ENCODE peak calls at places on chromosomes 5 and 9, in eight cellular contexts. One of them, this sample, is unnamed.

GRCh38 chr5:172920447-172920849 is 38.8 kb upstream of the RPL26L1 start:
- DNase-seq in lower lobe of right lung: no peak
- DNase-seq in foreskin fibroblast: peak
- DNase-seq in cardiac muscle cell: peak
- DNase-seq in body of pancreas: no peak
- DNase-seq in left ventricle myocardium inferior: no peak
- DNase-seq in astrocyte of the spinal cord: peak
- DNase-seq in colonic mucosa: no peak
- DNase-seq in this sample: peak

GRCh38 chr9:122314193-122314592 is 49.5 kb downstream of the MRRF start:
- DNase-seq in body of pancreas: no peak
- DNase-seq in foreskin fibroblast: no peak
- DNase-seq in lower lobe of right lung: no peak
- DNase-seq in left ventricle myocardium inferior: no peak
- DNase-seq in cardiac muscle cell: no peak
- DNase-seq in astrocyte of the spinal cord: no peak
- DNase-seq in colonic mucosa: no peak
- DNase-seq in this sample: no peak

GRCh38 chr5:72290356-72291133 is 29.5 kb downstream of the MRPS27 start:
- DNase-seq in foreskin fibroblast: no peak
- DNase-seq in left ventricle myocardium inferior: no peak
- DNase-seq in lower lobe of right lung: no peak
- DNase-seq in colonic mucosa: no peak
- DNase-seq in body of pancreas: no peak
- DNase-seq in cardiac muscle cell: no peak
- DNase-seq in astrocyte of the spinal cord: peak
- DNase-seq in this sample: no peak

GRCh38 chr5:172411423-172412111 is 42.8 kb downstream of the SH3PXD2B start:
- DNase-seq in colonic mucosa: no peak
- DNase-seq in foreskin fibroblast: no peak
- DNase-seq in left ventricle myocardium inferior: peak
- DNase-seq in lower lobe of right lung: no peak
- DNase-seq in body of pancreas: no peak
- DNase-seq in astrocyte of the spinal cord: peak
- DNase-seq in cardiac muscle cell: peak
- DNase-seq in this sample: peak

GRCh38 chr5:119453045-119453383 is 717 bp downstream of the HSD17B4 start:
- DNase-seq in astrocyte of the spinal cord: peak
- DNase-seq in left ventricle myocardium inferior: no peak
- DNase-seq in cardiac muscle cell: peak
- DNase-seq in colonic mucosa: peak
- DNase-seq in foreskin fibroblast: peak
- DNase-seq in body of pancreas: peak
- DNase-seq in lower lobe of right lung: peak
- DNase-seq in this sample: peak

GRCh38 chr5:21225223-21226064 is 1237.4 kb upstream of the CDH18 start:
- DNase-seq in colonic mucosa: no peak
- DNase-seq in lower lobe of right lung: no peak
- DNase-seq in body of pancreas: no peak
- DNase-seq in astrocyte of the spinal cord: no peak
- DNase-seq in left ventricle myocardium inferior: no peak
- DNase-seq in cardiac muscle cell: no peak
- DNase-seq in foreskin fibroblast: no peak
- DNase-seq in this sample: no peak

GRCh38 chr9:92654481-92655301 is 15.2 kb downstream of the IPPK start:
- DNase-seq in body of pancreas: no peak
- DNase-seq in foreskin fibroblast: no peak
- DNase-seq in astrocyte of the spinal cord: no peak
- DNase-seq in cardiac muscle cell: no peak
- DNase-seq in colonic mucosa: no peak
- DNase-seq in lower lobe of right lung: peak
- DNase-seq in left ventricle myocardium inferior: no peak
- DNase-seq in this sample: peak

GRCh38 chr5:157971466-157972324 is 112.8 kb upstream of the CLINT1 start:
- DNase-seq in foreskin fibroblast: no peak
- DNase-seq in astrocyte of the spinal cord: no peak
- DNase-seq in cardiac muscle cell: peak
- DNase-seq in lower lobe of right lung: no peak
- DNase-seq in colonic mucosa: no peak
- DNase-seq in body of pancreas: no peak
- DNase-seq in left ventricle myocardium inferior: peak
- DNase-seq in this sample: peak

GRCh38 chr5:32625106-32625505 is 39.7 kb downstream of the SUB1 start:
- DNase-seq in cardiac muscle cell: peak
- DNase-seq in foreskin fibroblast: no peak
- DNase-seq in colonic mucosa: no peak
- DNase-seq in body of pancreas: no peak
- DNase-seq in astrocyte of the spinal cord: no peak
- DNase-seq in left ventricle myocardium inferior: no peak
- DNase-seq in lower lobe of right lung: no peak
- DNase-seq in this sample: no peak

GRCh38 chr5:77101298-77101697 is 14.2 kb upstream of the ZBED3 start:
- DNase-seq in body of pancreas: no peak
- DNase-seq in colonic mucosa: no peak
- DNase-seq in lower lobe of right lung: no peak
- DNase-seq in left ventricle myocardium inferior: no peak
- DNase-seq in cardiac muscle cell: peak
- DNase-seq in astrocyte of the spinal cord: peak
- DNase-seq in foreskin fibroblast: peak
- DNase-seq in this sample: peak

GRCh38 chr9:121455527-121456239 is 44.0 kb downstream of the GGTA1 start:
- DNase-seq in cardiac muscle cell: no peak
- DNase-seq in body of pancreas: no peak
- DNase-seq in left ventricle myocardium inferior: no peak
- DNase-seq in foreskin fibroblast: no peak
- DNase-seq in lower lobe of right lung: no peak
- DNase-seq in colonic mucosa: no peak
- DNase-seq in astrocyte of the spinal cord: no peak
- DNase-seq in this sample: peak

GRCh38 chr5:154893381-154893780 is 35.0 kb downstream of the CNOT8 start:
- DNase-seq in cardiac muscle cell: no peak
- DNase-seq in lower lobe of right lung: no peak
- DNase-seq in colonic mucosa: no peak
- DNase-seq in body of pancreas: no peak
- DNase-seq in left ventricle myocardium inferior: no peak
- DNase-seq in foreskin fibroblast: no peak
- DNase-seq in astrocyte of the spinal cord: no peak
- DNase-seq in this sample: no peak

GRCh38 chr5:125717209-125717608 is 706.0 kb upstream of the GRAMD2B start:
- DNase-seq in cardiac muscle cell: peak
- DNase-seq in left ventricle myocardium inferior: no peak
- DNase-seq in body of pancreas: no peak
- DNase-seq in astrocyte of the spinal cord: peak
- DNase-seq in colonic mucosa: no peak
- DNase-seq in foreskin fibroblast: peak
- DNase-seq in lower lobe of right lung: no peak
- DNase-seq in this sample: peak

GRCh38 chr9:1708215-1708614 is 306.9 kb upstream of the SMARCA2 start:
- DNase-seq in colonic mucosa: no peak
- DNase-seq in body of pancreas: no peak
- DNase-seq in lower lobe of right lung: no peak
- DNase-seq in left ventricle myocardium inferior: no peak
- DNase-seq in cardiac muscle cell: no peak
- DNase-seq in astrocyte of the spinal cord: no peak
- DNase-seq in foreskin fibroblast: no peak
- DNase-seq in this sample: no peak

GRCh38 chr9:12818431-12819000 is 43.7 kb downstream of the LURAP1L start:
- DNase-seq in colonic mucosa: peak
- DNase-seq in foreskin fibroblast: no peak
- DNase-seq in body of pancreas: no peak
- DNase-seq in astrocyte of the spinal cord: peak
- DNase-seq in left ventricle myocardium inferior: no peak
- DNase-seq in cardiac muscle cell: peak
- DNase-seq in lower lobe of right lung: no peak
- DNase-seq in this sample: peak

GRCh38 chr5:109885205-109885604 is 195.5 kb downstream of the MAN2A1 start:
- DNase-seq in lower lobe of right lung: no peak
- DNase-seq in cardiac muscle cell: no peak
- DNase-seq in colonic mucosa: no peak
- DNase-seq in astrocyte of the spinal cord: no peak
- DNase-seq in body of pancreas: no peak
- DNase-seq in foreskin fibroblast: no peak
- DNase-seq in left ventricle myocardium inferior: no peak
- DNase-seq in this sample: no peak

GRCh38 chr9:127370651-127371648 is 26.0 kb upstream of the SLC2A8 start:
- DNase-seq in colonic mucosa: no peak
- DNase-seq in lower lobe of right lung: no peak
- DNase-seq in astrocyte of the spinal cord: no peak
- DNase-seq in left ventricle myocardium inferior: no peak
- DNase-seq in foreskin fibroblast: no peak
- DNase-seq in body of pancreas: no peak
- DNase-seq in cardiac muscle cell: no peak
- DNase-seq in this sample: no peak

GRCh38 chr9:69186841-69187611 is 12.9 kb downstream of the TJP2 start:
- DNase-seq in colonic mucosa: no peak
- DNase-seq in astrocyte of the spinal cord: no peak
- DNase-seq in left ventricle myocardium inferior: no peak
- DNase-seq in body of pancreas: no peak
- DNase-seq in cardiac muscle cell: peak
- DNase-seq in lower lobe of right lung: no peak
- DNase-seq in foreskin fibroblast: no peak
- DNase-seq in this sample: peak

GRCh38 chr9:69192214-69192613 is 18.1 kb downstream of the TJP2 start:
- DNase-seq in body of pancreas: no peak
- DNase-seq in cardiac muscle cell: no peak
- DNase-seq in colonic mucosa: no peak
- DNase-seq in foreskin fibroblast: no peak
- DNase-seq in left ventricle myocardium inferior: no peak
- DNase-seq in astrocyte of the spinal cord: no peak
- DNase-seq in lower lobe of right lung: no peak
- DNase-seq in this sample: no peak

GRCh38 chr9:69190866-69191672 is 17.0 kb downstream of the TJP2 start:
- DNase-seq in body of pancreas: no peak
- DNase-seq in lower lobe of right lung: no peak
- DNase-seq in left ventricle myocardium inferior: no peak
- DNase-seq in foreskin fibroblast: no peak
- DNase-seq in astrocyte of the spinal cord: no peak
- DNase-seq in cardiac muscle cell: no peak
- DNase-seq in colonic mucosa: no peak
- DNase-seq in this sample: no peak

GRCh38 chr9:69188975-69189374 is 14.9 kb downstream of the TJP2 start:
- DNase-seq in cardiac muscle cell: no peak
- DNase-seq in left ventricle myocardium inferior: no peak
- DNase-seq in body of pancreas: no peak
- DNase-seq in astrocyte of the spinal cord: no peak
- DNase-seq in colonic mucosa: no peak
- DNase-seq in lower lobe of right lung: no peak
- DNase-seq in foreskin fibroblast: no peak
- DNase-seq in this sample: no peak

GRCh38 chr9:69190086-69190865 is 16.2 kb downstream of the TJP2 start:
- DNase-seq in cardiac muscle cell: no peak
- DNase-seq in body of pancreas: no peak
- DNase-seq in foreskin fibroblast: no peak
- DNase-seq in lower lobe of right lung: no peak
- DNase-seq in left ventricle myocardium inferior: no peak
- DNase-seq in astrocyte of the spinal cord: no peak
- DNase-seq in colonic mucosa: no peak
- DNase-seq in this sample: no peak
- TF ChIP-seq CTCF in cardiac muscle cell: no peak
- TF ChIP-seq CTCF in body of pancreas: no peak
- TF ChIP-seq CTCF in foreskin fibroblast: no peak
- TF ChIP-seq CTCF in lower lobe of right lung: no peak
- TF ChIP-seq CTCF in left ventricle myocardium inferior: no peak
- TF ChIP-seq CTCF in astrocyte of the spinal cord: no peak
- TF ChIP-seq CTCF in colonic mucosa: no peak
- TF ChIP-seq CTCF in this sample: no peak

GRCh38 chr5:136057401-136057951 is 28.7 kb downstream of the TGFBI start:
- DNase-seq in foreskin fibroblast: no peak
- DNase-seq in left ventricle myocardium inferior: no peak
- DNase-seq in colonic mucosa: no peak
- DNase-seq in cardiac muscle cell: peak
- DNase-seq in lower lobe of right lung: no peak
- DNase-seq in astrocyte of the spinal cord: peak
- DNase-seq in body of pancreas: no peak
- DNase-seq in this sample: peak
- H3K4me3 ChIP-seq in foreskin fibroblast: no peak
- H3K4me3 ChIP-seq in left ventricle myocardium inferior: no peak
- H3K4me3 ChIP-seq in colonic mucosa: no peak
- H3K4me3 ChIP-seq in cardiac muscle cell: no peak
- H3K4me3 ChIP-seq in lower lobe of right lung: no peak
- H3K4me3 ChIP-seq in astrocyte of the spinal cord: no peak
- H3K4me3 ChIP-seq in body of pancreas: no peak
- H3K4me3 ChIP-seq in this sample: no peak

GRCh38 chr5:141478321-141478945 is 2.7 kb downstream of the PCDHGC3 start:
- DNase-seq in lower lobe of right lung: peak
- DNase-seq in cardiac muscle cell: no peak
- DNase-seq in astrocyte of the spinal cord: peak
- DNase-seq in body of pancreas: peak
- DNase-seq in colonic mucosa: peak
- DNase-seq in left ventricle myocardium inferior: no peak
- DNase-seq in foreskin fibroblast: no peak
- DNase-seq in this sample: peak

GRCh38 chr5:141477169-141477568 is 1.4 kb downstream of the PCDHGC3 start:
- DNase-seq in foreskin fibroblast: no peak
- DNase-seq in body of pancreas: no peak
- DNase-seq in astrocyte of the spinal cord: no peak
- DNase-seq in left ventricle myocardium inferior: no peak
- DNase-seq in cardiac muscle cell: no peak
- DNase-seq in lower lobe of right lung: no peak
- DNase-seq in colonic mucosa: no peak
- DNase-seq in this sample: no peak

GRCh38 chr5:141477815-141478214 is 2.0 kb downstream of the PCDHGC3 start:
- DNase-seq in astrocyte of the spinal cord: no peak
- DNase-seq in cardiac muscle cell: no peak
- DNase-seq in lower lobe of right lung: no peak
- DNase-seq in left ventricle myocardium inferior: no peak
- DNase-seq in body of pancreas: no peak
- DNase-seq in colonic mucosa: no peak
- DNase-seq in foreskin fibroblast: no peak
- DNase-seq in this sample: no peak

GRCh38 chr5:141475625-141476131 is at the start of gene PCDHGC3:
- DNase-seq in left ventricle myocardium inferior: peak
- DNase-seq in cardiac muscle cell: peak
- DNase-seq in body of pancreas: peak
- DNase-seq in astrocyte of the spinal cord: peak
- DNase-seq in colonic mucosa: peak
- DNase-seq in lower lobe of right lung: peak
- DNase-seq in foreskin fibroblast: peak
- DNase-seq in this sample: peak

GRCh38 chr5:141476132-141476909 is 555 bp downstream of the PCDHGC3 start:
- DNase-seq in cardiac muscle cell: peak
- DNase-seq in body of pancreas: peak
- DNase-seq in lower lobe of right lung: peak
- DNase-seq in left ventricle myocardium inferior: peak
- DNase-seq in foreskin fibroblast: peak
- DNase-seq in astrocyte of the spinal cord: peak
- DNase-seq in colonic mucosa: peak
- DNase-seq in this sample: peak
- TF ChIP-seq CTCF in cardiac muscle cell: no peak
- TF ChIP-seq CTCF in body of pancreas: no peak
- TF ChIP-seq CTCF in lower lobe of right lung: no peak
- TF ChIP-seq CTCF in left ventricle myocardium inferior: no peak
- TF ChIP-seq CTCF in foreskin fibroblast: no peak
- TF ChIP-seq CTCF in astrocyte of the spinal cord: no peak
- TF ChIP-seq CTCF in colonic mucosa: no peak
- TF ChIP-seq CTCF in this sample: no peak

DNA sequence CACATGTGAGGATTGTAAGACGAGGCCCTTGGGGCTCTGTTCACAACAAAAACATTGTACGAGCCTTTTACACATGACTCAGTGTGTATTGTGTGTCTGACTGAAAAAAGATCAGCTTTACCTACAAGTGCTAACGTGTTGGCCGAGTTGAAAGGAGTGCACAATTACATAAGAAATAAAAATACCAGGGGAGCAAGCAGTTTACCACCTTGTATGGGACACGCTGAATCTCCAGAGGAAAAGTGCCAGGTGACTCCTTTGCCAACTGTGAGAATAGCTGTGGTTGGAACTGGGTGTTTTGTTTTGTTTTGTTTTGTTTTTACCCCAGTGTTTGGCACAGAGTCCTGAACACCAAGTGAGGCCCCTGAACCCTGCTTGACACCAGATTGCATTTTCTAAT is 32.8 kb upstream of the ZSWIM6 start:
- DNase-seq in lower lobe of right lung: no peak
- DNase-seq in left ventricle myocardium inferior: no peak
- DNase-seq in body of pancreas: no peak
- DNase-seq in cardiac muscle cell: no peak
- DNase-seq in astrocyte of the spinal cord: peak
- DNase-seq in colonic mucosa: no peak
- DNase-seq in foreskin fibroblast: no peak
- DNase-seq in this sample: no peak
- H3K4me3 ChIP-seq in lower lobe of right lung: no peak
- H3K4me3 ChIP-seq in left ventricle myocardium inferior: no peak
- H3K4me3 ChIP-seq in body of pancreas: no peak
- H3K4me3 ChIP-seq in cardiac muscle cell: no peak
- H3K4me3 ChIP-seq in astrocyte of the spinal cord: no peak
- H3K4me3 ChIP-seq in colonic mucosa: no peak
- H3K4me3 ChIP-seq in foreskin fibroblast: no peak
- H3K4me3 ChIP-seq in this sample: no peak

This sample was measured in fibroblast of mammary gland.